ENCODE peak calls at places on chromosomes 6 and 20, in nine cellular contexts. I is H1, W is fibroblast of lung, Q is PC-9, J is K562, K is endothelial cell of umbilical vein, G is PC-3, C is GM12878, Y is hepatocyte. N is an unnamed sample.

GRCh38 chr6:136586295-136586694 is 36.1 kb upstream of the MAP7 start:
- DNase-seq in I (no peak), W (peak), Q (no peak), J (no peak), K (no peak), G (no peak), C (no peak), Y (peak), N (no peak)

GRCh38 chr6:53866231-53866630 is 71.4 kb downstream of the LRRC1 start:
- DNase-seq in I (no peak), W (no peak), Q (no peak), J (no peak), K (peak), G (no peak), C (no peak), Y (no peak), N (no peak)

GRCh38 chr6:150444308-150444707 is 75.5 kb downstream of the IYD start:
- DNase-seq in I (no peak), W (no peak), Q (no peak), J (no peak), K (no peak), G (no peak), C (no peak), Y (no peak), N (no peak)

GRCh38 chr6:33744895-33745546 is 1.7 kb downstream of the IP6K3 start:
- DNase-seq in I (peak), W (no peak), Q (no peak), J (no peak), K (no peak), G (no peak), C (no peak), Y (peak), N (no peak)

GRCh38 chr6:122789078-122789861 is at the start of gene SMPDL3A:
- DNase-seq in I (peak), W (peak), Q (peak), J (peak), K (peak), G (peak), C (no peak), Y (peak), N (no peak)

GRCh38 chr6:81166770-81167169 is 585.7 kb downstream of the TENT5A start:
- DNase-seq in I (no peak), W (peak), Q (no peak), J (no peak), K (no peak), G (no peak), C (no peak), Y (no peak), N (no peak)

GRCh38 chr6:13305256-13305650 is 23.1 kb downstream of the TBC1D7 start:
- DNase-seq in I (no peak), W (no peak), Q (no peak), J (no peak), K (no peak), G (no peak), C (no peak), Y (no peak), N (no peak)

GRCh38 chr6:148203970-148204369 is 138.7 kb upstream of the SASH1 start:
- DNase-seq in I (no peak), W (peak), Q (no peak), J (no peak), K (no peak), G (no peak), C (peak), Y (no peak), N (no peak)

GRCh38 chr6:18405477-18406293 is 18.5 kb downstream of the RNF144B start:
- DNase-seq in I (no peak), W (peak), Q (no peak), J (no peak), K (peak), G (peak), C (no peak), Y (peak), N (no peak)

GRCh38 chr6:7243188-7243942 is 69.6 kb downstream of the SSR1 start:
- DNase-seq in I (peak), W (peak), Q (peak), J (peak), K (peak), G (peak), C (no peak), Y (peak), N (no peak)

GRCh38 chr6:1606533-1607235 is 3.0 kb upstream of the FOXC1 start:
- DNase-seq in I (no peak), W (no peak), Q (peak), J (no peak), K (no peak), G (no peak), C (no peak), Y (no peak), N (no peak)

GRCh38 chr6:1608976-1609661 is 596 bp upstream of the FOXC1 start:
- DNase-seq in I (no peak), W (no peak), Q (no peak), J (no peak), K (peak), G (peak), C (no peak), Y (peak), N (no peak)

GRCh38 chr6:1608222-1608975 is 1.3 kb upstream of the FOXC1 start:
- DNase-seq in I (no peak), W (peak), Q (no peak), J (no peak), K (peak), G (no peak), C (no peak), Y (peak), N (no peak)

GRCh38 chr6:1607236-1607556 is 2.5 kb upstream of the FOXC1 start:
- DNase-seq in I (no peak), W (peak), Q (no peak), J (no peak), K (no peak), G (no peak), C (no peak), Y (no peak), N (no peak)

DNA sequence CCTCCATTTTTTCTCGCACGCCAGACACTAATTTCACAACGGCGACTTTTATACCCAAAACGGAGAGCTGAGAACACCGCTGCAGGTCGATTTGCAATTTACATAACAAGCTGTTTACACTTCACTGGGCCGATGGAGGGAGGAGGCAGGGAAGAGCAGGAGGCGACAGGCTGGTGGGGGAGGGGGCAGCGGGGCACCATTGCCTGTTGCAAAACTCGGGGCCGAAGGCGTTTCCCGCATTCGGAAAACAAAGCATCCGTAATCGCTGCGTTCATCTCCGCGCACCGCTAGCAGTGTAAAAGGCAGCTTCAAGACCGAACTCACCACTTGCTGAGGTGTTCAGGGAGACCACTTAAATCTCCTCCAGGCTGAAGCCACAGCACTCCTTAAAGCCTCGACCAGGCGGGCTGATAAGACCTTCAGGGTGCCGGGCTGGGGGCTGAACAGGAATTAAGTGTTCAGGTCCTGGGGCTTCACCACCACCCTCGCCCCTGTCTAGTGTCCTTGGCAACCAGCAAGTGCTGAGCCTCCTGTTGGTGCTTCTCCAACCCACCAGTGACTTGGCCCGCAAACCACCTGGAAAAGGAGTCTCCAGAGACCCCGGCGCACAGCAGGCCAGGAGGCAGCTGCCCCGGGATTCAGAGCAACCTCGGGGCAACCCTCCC is 2.0 kb upstream of the FOXC1 start:
- DNase-seq in I (peak), W (no peak), Q (peak), J (no peak), K (peak), G (no peak), C (no peak), Y (peak), N (no peak)
- TF ChIP-seq EZH2 in I (no peak), W (no peak), Q (no peak), J (no peak), K (no peak), G (no peak), C (peak), Y (peak), N (peak)

GRCh38 chr6:1379026-1379809 is 10.2 kb upstream of the FOXF2 start:
- DNase-seq in I (no peak), W (no peak), Q (no peak), J (no peak), K (no peak), G (no peak), C (no peak), Y (no peak), N (no peak)

GRCh38 chr6:1378224-1379025 is 11.0 kb upstream of the FOXF2 start:
- DNase-seq in I (no peak), W (no peak), Q (no peak), J (no peak), K (no peak), G (no peak), C (no peak), Y (peak), N (no peak)

GRCh38 chr6:1376653-1377052 is 12.7 kb upstream of the FOXF2 start:
- DNase-seq in I (no peak), W (no peak), Q (no peak), J (no peak), K (no peak), G (no peak), C (no peak), Y (no peak), N (no peak)

GRCh38 chr6:1379810-1380198 is 9.6 kb upstream of the FOXF2 start:
- DNase-seq in I (no peak), W (no peak), Q (no peak), J (no peak), K (no peak), G (no peak), C (no peak), Y (no peak), N (no peak)

GRCh38 chr6:1377526-1378223 is 11.7 kb upstream of the FOXF2 start:
- DNase-seq in I (no peak), W (no peak), Q (no peak), J (no peak), K (no peak), G (no peak), C (no peak), Y (no peak), N (no peak)
- TF ChIP-seq EZH2 in I (no peak), W (peak), Q (no peak), J (no peak), K (no peak), G (no peak), C (no peak), Y (no peak), N (peak)

DNA sequence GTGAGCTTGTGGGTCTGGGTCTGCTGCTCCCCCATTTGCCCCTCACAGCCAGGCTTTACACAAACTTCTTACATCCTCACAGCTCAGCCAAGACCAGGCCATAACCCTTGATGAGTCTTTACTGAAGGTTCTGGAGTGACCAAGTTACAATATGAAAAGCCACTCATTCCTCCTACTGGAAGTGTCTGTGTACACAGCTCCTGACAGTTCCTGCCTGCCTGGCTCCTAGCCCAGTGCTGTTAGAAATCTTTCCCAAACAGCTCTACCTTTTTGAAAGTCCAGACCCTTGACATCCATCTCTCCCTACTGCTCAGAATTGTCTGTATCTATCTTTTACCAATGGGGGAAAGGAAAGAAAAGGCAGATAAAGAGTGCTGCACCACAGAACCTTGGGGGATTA is 106.9 kb downstream of the PAX1 start:
- DNase-seq in I (no peak), W (no peak), Q (no peak), J (no peak), K (no peak), G (no peak), C (no peak), Y (no peak), N (no peak)
- TF ChIP-seq EZH2 in I (no peak), W (no peak), Q (no peak), J (no peak), K (no peak), G (no peak), C (no peak), Y (no peak), N (no peak)

GRCh38 chr6:37864250-37864649 is 44.7 kb downstream of the ZFAND3 start:
- DNase-seq in I (no peak), W (no peak), Q (no peak), J (no peak), K (no peak), G (no peak), C (no peak), Y (no peak), N (no peak)

GRCh38 chr6:37866590-37867507 is 47.3 kb downstream of the ZFAND3 start:
- DNase-seq in I (no peak), W (no peak), Q (no peak), J (no peak), K (no peak), G (no peak), C (no peak), Y (no peak), N (no peak)

GRCh38 chr6:37868447-37868825 is 48.9 kb downstream of the ZFAND3 start:
- DNase-seq in I (no peak), W (no peak), Q (peak), J (no peak), K (peak), G (peak), C (no peak), Y (no peak), N (no peak)

GRCh38 chr6:37865534-37865933 is 46.0 kb downstream of the ZFAND3 start:
- DNase-seq in I (no peak), W (no peak), Q (no peak), J (no peak), K (no peak), G (no peak), C (no peak), Y (no peak), N (no peak)

GRCh38 chr6:37867756-37868446 is 48.4 kb downstream of the ZFAND3 start:
- DNase-seq in I (no peak), W (no peak), Q (no peak), J (no peak), K (no peak), G (no peak), C (no peak), Y (no peak), N (no peak)
- TF ChIP-seq EZH2 in I (no peak), W (no peak), Q (no peak), J (no peak), K (no peak), G (no peak), C (no peak), Y (no peak), N (no peak)

GRCh38 chr6:10384333-10384718 is 30.5 kb downstream of the TFAP2A start:
- DNase-seq in I (no peak), W (no peak), Q (no peak), J (no peak), K (no peak), G (no peak), C (no peak), Y (no peak), N (no peak)
- TF ChIP-seq EZH2 in I (no peak), W (no peak), Q (no peak), J (no peak), K (peak), G (no peak), C (no peak), Y (no peak), N (no peak)

N was measured in keratinocyte.